ENCODE peak calls at places on chromosome X, in five cellular contexts. One of them, this sample, is unnamed.

GRCh38 chrX:46444011-46444410 is 101.2 kb downstream of the ZNF674 start:
- DNase-seq in T-helper 1 cell: no peak
- DNase-seq in NCI-H2029 treated with DMSO at 0.1 percent for 48 hours: no peak
- DNase-seq in transverse colon: no peak
- DNase-seq in central memory CD4-positive, alpha-beta T cell: no peak
- DNase-seq in this sample: no peak

GRCh38 chrX:118026631-118027030 is 90.0 kb downstream of the KLHL13 start:
- DNase-seq in T-helper 1 cell: no peak
- DNase-seq in central memory CD4-positive, alpha-beta T cell: no peak
- DNase-seq in NCI-H2029 treated with DMSO at 0.1 percent for 48 hours: no peak
- DNase-seq in transverse colon: no peak
- DNase-seq in this sample: no peak

GRCh38 chrX:12567857-12568256 is 223.4 kb upstream of the PRPS2 start:
- DNase-seq in central memory CD4-positive, alpha-beta T cell: no peak
- DNase-seq in T-helper 1 cell: no peak
- DNase-seq in transverse colon: no peak
- DNase-seq in NCI-H2029 treated with DMSO at 0.1 percent for 48 hours: no peak
- DNase-seq in this sample: no peak

GRCh38 chrX:30798810-30799209 is 90.2 kb downstream of the TAB3 start:
- DNase-seq in central memory CD4-positive, alpha-beta T cell: no peak
- DNase-seq in transverse colon: no peak
- DNase-seq in NCI-H2029 treated with DMSO at 0.1 percent for 48 hours: no peak
- DNase-seq in T-helper 1 cell: no peak
- DNase-seq in this sample: no peak

GRCh38 chrX:86829786-86830185 is 681.5 kb downstream of the DACH2 start:
- DNase-seq in NCI-H2029 treated with DMSO at 0.1 percent for 48 hours: no peak
- DNase-seq in transverse colon: no peak
- DNase-seq in T-helper 1 cell: no peak
- DNase-seq in central memory CD4-positive, alpha-beta T cell: no peak
- DNase-seq in this sample: no peak

GRCh38 chrX:153610834-153611209 is 11.9 kb upstream of the CCNQ start:
- DNase-seq in transverse colon: no peak
- DNase-seq in central memory CD4-positive, alpha-beta T cell: no peak
- DNase-seq in T-helper 1 cell: no peak
- DNase-seq in NCI-H2029 treated with DMSO at 0.1 percent for 48 hours: no peak
- DNase-seq in this sample: no peak

GRCh38 chrX:22081475-22082092 is 49.5 kb downstream of the PHEX start:
- DNase-seq in NCI-H2029 treated with DMSO at 0.1 percent for 48 hours: no peak
- DNase-seq in transverse colon: peak
- DNase-seq in central memory CD4-positive, alpha-beta T cell: peak
- DNase-seq in T-helper 1 cell: peak
- DNase-seq in this sample: peak

GRCh38 chrX:130174051-130174704 is 2.4 kb downstream of the RAB33A start:
- DNase-seq in T-helper 1 cell: no peak
- DNase-seq in transverse colon: no peak
- DNase-seq in central memory CD4-positive, alpha-beta T cell: no peak
- DNase-seq in NCI-H2029 treated with DMSO at 0.1 percent for 48 hours: no peak
- DNase-seq in this sample: no peak

GRCh38 chrX:13774696-13775095 is 40.1 kb downstream of the OFD1 start:
- DNase-seq in NCI-H2029 treated with DMSO at 0.1 percent for 48 hours: no peak
- DNase-seq in T-helper 1 cell: no peak
- DNase-seq in transverse colon: no peak
- DNase-seq in central memory CD4-positive, alpha-beta T cell: no peak
- DNase-seq in this sample: no peak

GRCh38 chrX:1392376-1393130 is 640 bp upstream of the SLC25A6 start:
- DNase-seq in NCI-H2029 treated with DMSO at 0.1 percent for 48 hours: no peak
- DNase-seq in central memory CD4-positive, alpha-beta T cell: no peak
- DNase-seq in T-helper 1 cell: peak
- DNase-seq in transverse colon: peak
- DNase-seq in this sample: no peak

GRCh38 chrX:102599084-102599949 is at the start of gene ARMCX5:
- DNase-seq in NCI-H2029 treated with DMSO at 0.1 percent for 48 hours: peak
- DNase-seq in transverse colon: peak
- DNase-seq in central memory CD4-positive, alpha-beta T cell: peak
- DNase-seq in T-helper 1 cell: peak
- DNase-seq in this sample: peak

GRCh38 chrX:55206152-55206941 is 13.8 kb upstream of the PAGE5 start:
- DNase-seq in transverse colon: no peak
- DNase-seq in T-helper 1 cell: no peak
- DNase-seq in NCI-H2029 treated with DMSO at 0.1 percent for 48 hours: no peak
- DNase-seq in central memory CD4-positive, alpha-beta T cell: no peak
- DNase-seq in this sample: no peak

GRCh38 chrX:53511302-53511701 is 77.1 kb upstream of the HSD17B10 start:
- DNase-seq in central memory CD4-positive, alpha-beta T cell: no peak
- DNase-seq in transverse colon: no peak
- DNase-seq in NCI-H2029 treated with DMSO at 0.1 percent for 48 hours: no peak
- DNase-seq in T-helper 1 cell: no peak
- DNase-seq in this sample: no peak

GRCh38 chrX:97238632-97239031 is 354.9 kb downstream of the RPA4 start:
- DNase-seq in transverse colon: no peak
- DNase-seq in NCI-H2029 treated with DMSO at 0.1 percent for 48 hours: no peak
- DNase-seq in T-helper 1 cell: no peak
- DNase-seq in central memory CD4-positive, alpha-beta T cell: no peak
- DNase-seq in this sample: no peak

GRCh38 chrX:56219702-56220101 is 12.5 kb upstream of the KLF8 start:
- DNase-seq in NCI-H2029 treated with DMSO at 0.1 percent for 48 hours: no peak
- DNase-seq in T-helper 1 cell: no peak
- DNase-seq in transverse colon: no peak
- DNase-seq in central memory CD4-positive, alpha-beta T cell: no peak
- DNase-seq in this sample: no peak

GRCh38 chrX:39705299-39705698 is 392.5 kb downstream of the BCOR start:
- DNase-seq in NCI-H2029 treated with DMSO at 0.1 percent for 48 hours: peak
- DNase-seq in central memory CD4-positive, alpha-beta T cell: no peak
- DNase-seq in transverse colon: peak
- DNase-seq in T-helper 1 cell: no peak
- DNase-seq in this sample: no peak

GRCh38 chrX:97224148-97224547 is 340.4 kb downstream of the RPA4 start:
- DNase-seq in T-helper 1 cell: no peak
- DNase-seq in central memory CD4-positive, alpha-beta T cell: no peak
- DNase-seq in NCI-H2029 treated with DMSO at 0.1 percent for 48 hours: no peak
- DNase-seq in transverse colon: no peak
- DNase-seq in this sample: no peak

This sample was measured in naive thymus-derived CD8-positive, alpha-beta T cell.